ENCODE peak calls at places on chromosomes 11 and 22, in ten cellular contexts. F is body of pancreas, K is neural progenitor cell, V is upper lobe of right lung, L is mucosa of descending colon, N is fibroblast of lung, P is pancreas, Z is GM12865, H is H9, Q is K562. R is an unnamed sample.

GRCh38 chr11:93054279-93054678 is 84.8 kb downstream of the MTNR1B start:
- DNase-seq in F (no peak), K (no peak), V (no peak), L (no peak), N (peak), P (no peak), Z (no peak), H (no peak), Q (no peak), R (no peak)

GRCh38 chr11:33721984-33722383 is 14.2 kb downstream of the CD59 start:
- DNase-seq in F (no peak), K (no peak), V (no peak), L (no peak), N (no peak), P (no peak), Z (no peak), H (no peak), Q (no peak), R (no peak)

GRCh38 chr11:119617343-119617713 is 111.7 kb downstream of the NECTIN1 start:
- DNase-seq in F (no peak), K (no peak), V (no peak), L (no peak), N (no peak), P (no peak), Z (no peak), H (no peak), Q (no peak), R (no peak)

GRCh38 chr11:78350101-78350645 is 67.4 kb downstream of the GAB2 start:
- DNase-seq in F (no peak), K (peak), V (no peak), L (peak), N (peak), P (no peak), Z (no peak), H (no peak), Q (peak), R (no peak)

GRCh38 chr11:63635762-63636465 is 21.7 kb upstream of the PLAAT3 start:
- DNase-seq in F (peak), K (peak), V (no peak), L (peak), N (peak), P (peak), Z (peak), H (peak), Q (peak), R (no peak)

GRCh38 chr11:57325735-57326048 is 940 bp upstream of the TNKS1BP1 start:
- DNase-seq in F (peak), K (no peak), V (peak), L (peak), N (no peak), P (peak), Z (no peak), H (no peak), Q (no peak), R (no peak)

GRCh38 chr11:64339754-64340408 is at the start of gene CCDC88B:
- DNase-seq in F (peak), K (no peak), V (peak), L (peak), N (no peak), P (no peak), Z (peak), H (no peak), Q (no peak), R (no peak)

GRCh38 chr22:41401781-41402648 is 20.3 kb downstream of the TEF start:
- DNase-seq in F (peak), K (peak), V (peak), L (peak), N (peak), P (peak), Z (no peak), H (no peak), Q (no peak), R (peak)

GRCh38 chr11:13314676-13315394 is 37.2 kb downstream of the BMAL1 start:
- DNase-seq in F (no peak), K (peak), V (no peak), L (no peak), N (no peak), P (no peak), Z (no peak), H (no peak), Q (no peak), R (no peak)

GRCh38 chr11:102831128-102831708 is 12.2 kb downstream of the MMP3 start:
- DNase-seq in F (peak), K (peak), V (peak), L (peak), N (peak), P (no peak), Z (peak), H (peak), Q (peak), R (no peak)

GRCh38 chr11:102832612-102833011 is 10.8 kb downstream of the MMP3 start:
- DNase-seq in F (no peak), K (no peak), V (no peak), L (no peak), N (no peak), P (no peak), Z (no peak), H (no peak), Q (no peak), R (no peak)

GRCh38 chr11:102830328-102830727 is 13.1 kb downstream of the MMP3 start:
- DNase-seq in F (no peak), K (no peak), V (no peak), L (no peak), N (peak), P (no peak), Z (no peak), H (no peak), Q (no peak), R (no peak)

GRCh38 chr11:102833731-102834130 is 9.7 kb downstream of the MMP3 start:
- DNase-seq in F (no peak), K (no peak), V (no peak), L (no peak), N (peak), P (no peak), Z (no peak), H (no peak), Q (no peak), R (no peak)

GRCh38 chr11:102831709-102832492 is 11.5 kb downstream of the MMP3 start:
- DNase-seq in F (no peak), K (no peak), V (no peak), L (peak), N (no peak), P (no peak), Z (no peak), H (peak), Q (no peak), R (no peak)
- TF ChIP-seq CTCF in F (no peak), K (no peak), V (no peak), L (no peak), N (no peak), P (no peak), Z (no peak), H (no peak), Q (no peak), R (no peak)

GRCh38 chr11:128689946-128690745 is 3.7 kb upstream of the FLI1 start:
- DNase-seq in F (no peak), K (peak), V (no peak), L (no peak), N (no peak), P (no peak), Z (no peak), H (peak), Q (no peak), R (no peak)

GRCh38 chr11:128690746-128691091 is 3.2 kb upstream of the FLI1 start:
- DNase-seq in F (no peak), K (peak), V (no peak), L (no peak), N (no peak), P (no peak), Z (no peak), H (peak), Q (no peak), R (no peak)

GRCh38 chr11:128689586-128689945 is 4.3 kb upstream of the FLI1 start:
- DNase-seq in F (no peak), K (peak), V (no peak), L (no peak), N (no peak), P (no peak), Z (no peak), H (no peak), Q (no peak), R (no peak)

GRCh38 chr11:128688031-128688713 is 5.7 kb upstream of the FLI1 start:
- DNase-seq in F (no peak), K (peak), V (no peak), L (no peak), N (no peak), P (no peak), Z (no peak), H (no peak), Q (no peak), R (no peak)

GRCh38 chr11:128688896-128689546 is 4.9 kb upstream of the FLI1 start:
- DNase-seq in F (no peak), K (peak), V (no peak), L (no peak), N (no peak), P (no peak), Z (no peak), H (no peak), Q (no peak), R (no peak)
- TF ChIP-seq CTCF in F (no peak), K (no peak), V (no peak), L (no peak), N (no peak), P (no peak), Z (no peak), H (no peak), Q (no peak), R (no peak)

DNA sequence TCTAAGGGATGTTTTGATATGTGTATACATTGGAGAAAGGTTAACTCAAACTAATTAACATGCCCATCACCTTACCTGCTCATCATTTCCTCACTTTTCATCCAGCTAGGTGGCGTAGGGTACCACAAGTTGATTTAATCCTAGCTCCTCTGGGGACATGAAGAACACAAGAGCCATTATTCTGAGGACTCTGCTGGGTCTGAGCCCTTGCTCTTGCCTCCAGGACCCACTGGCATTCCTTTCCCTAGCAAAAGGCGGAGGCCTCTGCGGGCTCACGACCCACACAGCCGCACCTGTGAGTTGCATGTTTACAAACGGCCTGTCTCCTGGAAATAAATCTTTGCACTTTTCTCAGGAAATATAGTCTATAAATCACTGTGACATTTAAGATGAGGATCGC is 871.9 kb downstream of the TBC1D22A start:
- DNase-seq in F (no peak), K (peak), V (peak), L (no peak), N (no peak), P (no peak), Z (no peak), H (no peak), Q (no peak), R (no peak)
- TF ChIP-seq CTCF in F (no peak), K (peak), V (no peak), L (no peak), N (no peak), P (no peak), Z (no peak), H (peak), Q (no peak), R (no peak)

GRCh38 chr11:21933095-21933494 is 259.8 kb upstream of the ANO5 start:
- DNase-seq in F (no peak), K (no peak), V (no peak), L (no peak), N (no peak), P (no peak), Z (peak), H (no peak), Q (no peak), R (no peak)
- TF ChIP-seq CTCF in F (peak), K (peak), V (peak), L (no peak), N (no peak), P (peak), Z (no peak), H (peak), Q (no peak), R (no peak)

DNA sequence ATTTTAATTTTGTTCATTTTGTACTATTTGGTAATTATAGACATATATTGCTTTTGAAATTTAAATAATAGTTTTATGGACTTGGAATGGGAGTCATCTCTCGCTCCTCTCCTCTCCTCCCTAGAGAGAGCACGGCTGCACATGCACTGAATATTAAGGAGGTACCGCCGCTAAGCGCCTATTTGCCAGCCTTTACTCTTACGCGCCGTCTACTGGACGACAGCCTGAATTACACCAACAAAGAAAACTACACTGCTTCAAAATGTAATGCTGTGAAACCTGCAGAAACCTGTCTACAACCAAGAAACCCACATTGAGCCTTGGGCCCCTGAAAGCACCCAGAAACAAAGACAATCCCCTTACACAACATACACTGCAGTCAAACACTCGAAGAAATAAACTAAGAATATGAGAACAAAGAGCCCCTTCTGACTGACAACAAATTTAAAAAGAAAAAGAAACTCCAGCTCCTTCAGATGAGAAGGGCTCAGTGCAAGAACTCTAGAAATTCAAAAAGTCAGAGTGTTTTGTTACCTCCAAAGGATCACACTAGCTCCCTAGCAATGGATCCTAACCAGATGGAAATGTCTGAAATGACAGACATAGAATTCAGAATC is 737.2 kb downstream of the LRRC4C start:
- DNase-seq in F (no peak), K (peak), V (no peak), L (no peak), N (peak), P (peak), Z (peak), H (peak), Q (peak), R (no peak)
- TF ChIP-seq CTCF in F (peak), K (peak), V (peak), L (no peak), N (peak), P (peak), Z (peak), H (peak), Q (peak), R (peak)

DNA sequence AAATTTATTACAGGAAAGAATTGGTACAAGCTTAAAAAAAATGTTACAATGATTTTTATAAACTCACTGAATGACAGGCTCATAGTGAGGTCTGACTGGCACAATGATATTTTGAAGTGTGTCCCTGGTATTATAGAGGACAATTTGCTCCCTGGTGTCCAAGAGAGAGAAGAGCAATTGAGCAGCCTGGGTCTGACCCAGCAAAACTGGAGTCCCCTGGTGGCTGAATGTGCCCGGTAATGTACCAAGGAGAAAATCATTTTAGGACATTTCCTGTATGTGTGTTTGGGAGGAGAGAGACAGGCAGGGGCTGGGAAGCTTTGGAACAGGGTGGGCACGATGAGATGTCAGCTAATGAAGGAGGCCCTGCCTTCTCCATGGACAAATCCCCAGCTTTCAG is 125.3 kb downstream of the APOL5 start:
- DNase-seq in F (peak), K (peak), V (no peak), L (peak), N (peak), P (no peak), Z (peak), H (peak), Q (peak), R (no peak)
- TF ChIP-seq CTCF in F (peak), K (peak), V (peak), L (peak), N (peak), P (peak), Z (peak), H (peak), Q (peak), R (peak)

GRCh38 chr11:2853997-2854560 is 31.5 kb downstream of the CDKN1C start:
- DNase-seq in F (no peak), K (no peak), V (no peak), L (no peak), N (no peak), P (no peak), Z (no peak), H (no peak), Q (no peak), R (no peak)

GRCh38 chr11:2853401-2853800 is 32.2 kb downstream of the CDKN1C start:
- DNase-seq in F (no peak), K (no peak), V (no peak), L (no peak), N (no peak), P (no peak), Z (no peak), H (no peak), Q (no peak), R (no peak)

GRCh38 chr11:2848497-2848896 is 37.1 kb downstream of the CDKN1C start:
- DNase-seq in F (no peak), K (no peak), V (no peak), L (no peak), N (no peak), P (no peak), Z (no peak), H (no peak), Q (no peak), R (no peak)

GRCh38 chr11:2847511-2847910 is 38.1 kb downstream of the CDKN1C start:
- DNase-seq in F (no peak), K (no peak), V (no peak), L (no peak), N (no peak), P (peak), Z (no peak), H (no peak), Q (no peak), R (no peak)

DNA sequence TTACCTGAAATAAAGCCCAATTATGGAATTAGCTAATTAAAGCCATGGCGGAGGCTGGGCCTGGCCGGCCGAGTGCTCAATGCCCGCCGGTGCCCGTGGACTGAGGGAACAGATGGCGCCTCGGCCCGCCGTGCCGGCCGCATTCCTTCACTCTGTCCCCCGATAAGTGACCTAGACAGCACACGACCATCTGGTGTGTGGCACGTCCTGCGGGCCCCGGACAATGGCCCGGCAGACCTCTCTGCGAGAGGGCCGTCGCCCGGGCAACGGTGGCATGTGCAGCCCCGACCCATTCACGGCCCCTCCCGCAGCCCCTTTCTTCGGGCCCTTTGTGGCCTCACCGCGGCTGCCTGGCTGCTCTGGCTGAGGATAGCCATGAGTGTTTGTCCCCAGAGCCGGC is 35.2 kb downstream of the CDKN1C start:
- DNase-seq in F (no peak), K (peak), V (no peak), L (no peak), N (no peak), P (no peak), Z (no peak), H (no peak), Q (no peak), R (no peak)
- TF ChIP-seq CTCF in F (no peak), K (no peak), V (no peak), L (no peak), N (no peak), P (no peak), Z (no peak), H (no peak), Q (no peak), R (no peak)

DNA sequence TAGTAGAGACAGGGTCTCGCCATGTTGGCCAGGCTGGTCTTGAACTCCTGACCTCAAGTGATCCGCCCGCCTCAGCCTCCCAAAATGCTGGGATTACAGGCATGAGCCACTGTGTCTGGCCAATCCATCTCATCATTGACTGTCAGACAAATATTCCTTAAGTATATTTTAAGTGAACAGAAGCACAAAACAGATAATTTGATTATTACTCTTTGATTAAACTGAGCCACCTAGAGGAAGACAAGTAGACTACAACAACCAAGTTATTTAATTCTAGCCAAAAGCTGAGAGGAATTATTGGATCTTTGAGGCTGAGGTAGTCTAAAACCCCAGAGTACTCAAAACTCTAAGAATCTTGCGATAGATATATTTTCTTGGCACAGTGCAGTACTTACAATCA is 1.2 kb downstream of the ACRV1 start:
- DNase-seq in F (no peak), K (no peak), V (no peak), L (no peak), N (no peak), P (no peak), Z (no peak), H (no peak), Q (no peak), R (no peak)
- TF ChIP-seq CTCF in F (no peak), K (peak), V (no peak), L (no peak), N (peak), P (no peak), Z (no peak), H (peak), Q (no peak), R (peak)

GRCh38 chr11:123430736-123431356 is 777 bp downstream of the GRAMD1B start:
- DNase-seq in F (peak), K (peak), V (peak), L (peak), N (peak), P (no peak), Z (peak), H (peak), Q (no peak), R (no peak)
- TF ChIP-seq CTCF in F (no peak), K (peak), V (no peak), L (no peak), N (no peak), P (no peak), Z (no peak), H (no peak), Q (no peak), R (no peak)